ENCODE peak calls at places on chromosome 11, in seven cellular contexts. H, X, J, Y, T, Q and M are unnamed samples.

GRCh38 chr11:112806876-112807275 is 154.3 kb upstream of the NCAM1 start:
- DNase-seq in H (no peak), X (no peak), J (no peak), Y (no peak), T (no peak), Q (peak), M (no peak)

GRCh38 chr11:85947431-85948272 is 92.5 kb downstream of the CCDC83 start:
- DNase-seq in H (peak), X (peak), J (no peak), Y (peak), T (no peak), Q (no peak), M (no peak)

GRCh38 chr11:15793032-15793996 is 563.0 kb downstream of the SOX6 start:
- DNase-seq in H (no peak), X (no peak), J (no peak), Y (peak), T (no peak), Q (no peak), M (no peak)

GRCh38 chr11:124109377-124109776 is 5.9 kb upstream of the VWA5A start:
- DNase-seq in H (no peak), X (no peak), J (no peak), Y (no peak), T (no peak), Q (no peak), M (no peak)

GRCh38 chr11:133982901-133983300 is 26.1 kb upstream of the IGSF9B start:
- DNase-seq in H (no peak), X (no peak), J (no peak), Y (no peak), T (no peak), Q (no peak), M (no peak)

GRCh38 chr11:108754901-108755625 is 90.2 kb downstream of the DDX10 start:
- DNase-seq in H (no peak), X (no peak), J (no peak), Y (peak), T (peak), Q (no peak), M (no peak)

GRCh38 chr11:67613313-67613959 is 6.7 kb downstream of the NDUFV1 start:
- DNase-seq in H (no peak), X (no peak), J (peak), Y (no peak), T (no peak), Q (no peak), M (no peak)

GRCh38 chr11:110988731-110989130 is 256.8 kb upstream of the POU2AF2 start:
- DNase-seq in H (no peak), X (no peak), J (no peak), Y (no peak), T (no peak), Q (no peak), M (no peak)

GRCh38 chr11:269146-269890 is 8.9 kb upstream of the NLRP6 start:
- DNase-seq in H (no peak), X (no peak), J (no peak), Y (no peak), T (peak), Q (no peak), M (no peak)

GRCh38 chr11:24239016-24239720 is 257.7 kb upstream of the LUZP2 start:
- DNase-seq in H (no peak), X (no peak), J (no peak), Y (peak), T (no peak), Q (no peak), M (no peak)

GRCh38 chr11:45169310-45170072 is 23.1 kb downstream of the PRDM11 start:
- DNase-seq in H (no peak), X (no peak), J (no peak), Y (no peak), T (no peak), Q (no peak), M (no peak)

GRCh38 chr11:128784059-128784804 is 82.9 kb downstream of the KCNJ1 start:
- DNase-seq in H (no peak), X (no peak), J (no peak), Y (no peak), T (no peak), Q (no peak), M (no peak)

GRCh38 chr11:103929168-103929903 is 107.1 kb upstream of the DDI1 start:
- DNase-seq in H (no peak), X (no peak), J (no peak), Y (no peak), T (no peak), Q (no peak), M (no peak)

GRCh38 chr11:70558651-70559050 is 160.3 kb downstream of the CTTN start:
- DNase-seq in H (no peak), X (no peak), J (peak), Y (no peak), T (no peak), Q (no peak), M (no peak)

GRCh38 chr11:112728288-112728687 is 232.9 kb upstream of the NCAM1 start:
- DNase-seq in H (no peak), X (no peak), J (no peak), Y (no peak), T (no peak), Q (no peak), M (no peak)

GRCh38 chr11:9858822-9859221 is 194.9 kb downstream of the SWAP70 start:
- DNase-seq in H (no peak), X (no peak), J (no peak), Y (peak), T (no peak), Q (no peak), M (no peak)

GRCh38 chr11:125517116-125517804 is 21.2 kb upstream of the FEZ1 start:
- DNase-seq in H (peak), X (no peak), J (no peak), Y (no peak), T (no peak), Q (no peak), M (peak)

GRCh38 chr11:133212201-133212600 is 320.1 kb downstream of the OPCML start:
- DNase-seq in H (no peak), X (no peak), J (no peak), Y (no peak), T (no peak), Q (no peak), M (no peak)

GRCh38 chr11:126413843-126414405 is 58.4 kb downstream of the ST3GAL4 start:
- DNase-seq in H (no peak), X (no peak), J (no peak), Y (no peak), T (no peak), Q (no peak), M (no peak)

GRCh38 chr11:57901756-57902155 is 121.9 kb upstream of the OR9Q1 start:
- DNase-seq in H (no peak), X (no peak), J (no peak), Y (peak), T (no peak), Q (no peak), M (no peak)